ENCODE peak calls at places on chromosomes 3 and 15, in six cellular contexts. R is BE2C; G is right cardiac atrium; F is fibroblast of lung; D is CD8-positive, alpha-beta T cell; A is kidney. W is an unnamed sample.
A peak's percentile ranks its signal among the peaks of the same experiment; 100 is the strongest.

GRCh38 chr3:166444336-166444735 is 607.1 kb upstream of the BCHE start:
- DNase-seq in R (no peak), G (no peak), F (no peak), D (no peak), A (peak; percentile 34), W (no peak)

GRCh38 chr3:171854649-171855305 is 11.6 kb downstream of the TMEM212 start:
- DNase-seq in R (no peak), G (no peak), F (no peak), D (no peak), A (no peak), W (no peak)

GRCh38 chr3:25515131-25515530 is 87.1 kb downstream of the RARB start:
- DNase-seq in R (no peak), G (no peak), F (peak; percentile 40), D (no peak), A (no peak), W (no peak)

GRCh38 chr3:127734754-127735473 is 62.2 kb downstream of the ABTB1 start:
- DNase-seq in R (no peak), G (peak; percentile 43), F (peak; percentile 99), D (no peak), A (no peak), W (no peak)

GRCh38 chr3:5153074-5153473 is 31.0 kb downstream of the ARL8B start:
- DNase-seq in R (no peak), G (no peak), F (no peak), D (no peak), A (no peak), W (no peak)

GRCh38 chr15:95663156-95663831 is 667.2 kb upstream of the NR2F2 start:
- DNase-seq in R (no peak), G (no peak), F (peak; percentile 83), D (no peak), A (no peak), W (no peak)

GRCh38 chr3:125035217-125035616 is 20.6 kb downstream of the HEG1 start:
- DNase-seq in R (no peak), G (no peak), F (no peak), D (no peak), A (no peak), W (no peak)

GRCh38 chr3:51436998-51437639 is 46.0 kb downstream of the RBM15B start:
- DNase-seq in R (no peak), G (no peak), F (peak; percentile 26), D (no peak), A (no peak), W (no peak)

GRCh38 chr3:73470851-73471250 is 153.9 kb downstream of the PDZRN3 start:
- DNase-seq in R (no peak), G (no peak), F (no peak), D (no peak), A (no peak), W (no peak)

GRCh38 chr3:55160241-55160877 is 232.5 kb upstream of the LRTM1 start:
- DNase-seq in R (peak; percentile 18), G (peak; percentile 55), F (peak; percentile 100), D (no peak), A (peak; percentile 89), W (no peak)

GRCh38 chr15:95127356-95127755 is 896.0 kb downstream of the MCTP2 start:
- DNase-seq in R (no peak), G (no peak), F (peak; percentile 27), D (no peak), A (no peak), W (no peak)

GRCh38 chr3:122013448-122013925 is 8.6 kb downstream of the ILDR1 start:
- DNase-seq in R (no peak), G (no peak), F (no peak), D (no peak), A (no peak), W (no peak)

GRCh38 chr3:74614133-74614967 is at the start of gene CNTN3:
- DNase-seq in R (peak; percentile 56), G (peak; percentile 15), F (peak; percentile 26), D (no peak), A (peak; percentile 80), W (no peak)

GRCh38 chr15:22239806-22240180 is 159.5 kb downstream of the OR4M2 start:
- DNase-seq in R (no peak), G (no peak), F (no peak), D (no peak), A (no peak), W (no peak)

GRCh38 chr3:74787008-74787407 is 172.5 kb upstream of the CNTN3 start:
- DNase-seq in R (no peak), G (no peak), F (no peak), D (no peak), A (no peak), W (peak; percentile 13)

GRCh38 chr3:107543666-107544065 is 20.9 kb downstream of the BBX start:
- DNase-seq in R (no peak), G (no peak), F (peak; percentile 14), D (no peak), A (no peak), W (peak; percentile 24)

GRCh38 chr15:31484986-31485385 is 158.4 kb downstream of the KLF13 start:
- DNase-seq in R (no peak), G (no peak), F (no peak), D (no peak), A (peak; percentile 44), W (no peak)

GRCh38 chr3:167031364-167032049 is 348.6 kb downstream of the ZBBX start:
- DNase-seq in R (no peak), G (no peak), F (peak; percentile 8), D (no peak), A (no peak), W (no peak)

GRCh38 chr3:2948882-2949281 is 161.3 kb downstream of the IL5RA start:
- DNase-seq in R (peak; percentile 8), G (no peak), F (no peak), D (no peak), A (no peak), W (no peak)

GRCh38 chr15:43488790-43489585 is 4.0 kb downstream of the TP53BP1 start:
- DNase-seq in R (no peak), G (no peak), F (no peak), D (no peak), A (no peak), W (no peak)

GRCh38 chr15:63439536-63440264 is 58.1 kb upstream of the CA12 start:
- DNase-seq in R (peak; percentile 23), G (no peak), F (peak; percentile 25), D (no peak), A (no peak), W (no peak)

GRCh38 chr15:48592221-48592731 is 53.2 kb downstream of the FBN1 start:
- DNase-seq in R (no peak), G (no peak), F (peak; percentile 100), D (no peak), A (no peak), W (peak; percentile 53)

GRCh38 chr15:74786659-74787165 is 4.8 kb downstream of the CSK start:
- DNase-seq in R (no peak), G (peak; percentile 72), F (no peak), D (no peak), A (peak; percentile 64), W (no peak)
- H3K4me1 ChIP-seq in R (peaks cover 13% of the 10 kb centered on the region), G (peaks cover 39% of the 10 kb centered on the region), F (peaks cover 69% of the 10 kb centered on the region), D (peaks cover 69% of the 10 kb centered on the region), A (peaks cover 62% of the 10 kb centered on the region), W (peaks cover 22% of the 10 kb centered on the region)

GRCh38 chr15:97091093-97091492 is 760.6 kb downstream of the NR2F2 start:
- DNase-seq in R (no peak), G (no peak), F (no peak), D (no peak), A (no peak), W (no peak)

GRCh38 chr15:97084650-97085049 is 754.1 kb downstream of the NR2F2 start:
- DNase-seq in R (no peak), G (no peak), F (peak; percentile 56), D (no peak), A (no peak), W (no peak)

GRCh38 chr15:97082835-97083234 is 752.3 kb downstream of the NR2F2 start:
- DNase-seq in R (no peak), G (no peak), F (no peak), D (no peak), A (no peak), W (no peak)

GRCh38 chr15:97085806-97086205 is 755.3 kb downstream of the NR2F2 start:
- DNase-seq in R (no peak), G (no peak), F (no peak), D (no peak), A (no peak), W (no peak)

DNA sequence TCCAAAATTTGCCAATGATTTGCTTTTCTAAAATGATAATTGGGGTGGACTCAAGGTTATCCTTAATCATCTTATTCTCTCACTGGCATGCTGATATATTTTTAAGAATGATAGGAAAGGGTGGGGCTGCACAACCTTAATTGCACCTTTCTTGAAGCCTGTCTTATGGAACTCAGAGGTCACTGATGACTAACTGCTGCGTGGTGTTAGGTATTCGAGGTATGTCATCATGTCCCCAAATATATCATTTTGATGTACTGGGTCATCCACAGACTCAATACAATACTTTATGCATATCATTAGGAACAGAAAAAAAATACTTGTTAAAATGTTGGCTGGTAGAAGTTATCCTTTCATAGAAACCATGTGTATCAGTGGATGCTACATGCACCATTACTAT is 756.8 kb downstream of the NR2F2 start:
- DNase-seq in R (no peak), G (no peak), F (peak; percentile 5), D (no peak), A (no peak), W (no peak)
- H3K9me3 ChIP-seq in R (no peaks in the 10 kb centered on the region), G (no peaks in the 10 kb centered on the region), F (no peaks in the 10 kb centered on the region), D (no peaks in the 10 kb centered on the region), A (no peaks in the 10 kb centered on the region), W (no peaks in the 10 kb centered on the region)

GRCh38 chr3:16908408-16908807 is 23.7 kb downstream of the PLCL2 start:
- DNase-seq in R (no peak), G (no peak), F (no peak), D (no peak), A (no peak), W (no peak)

GRCh38 chr3:16910207-16910606 is 25.5 kb downstream of the PLCL2 start:
- DNase-seq in R (no peak), G (no peak), F (no peak), D (no peak), A (no peak), W (no peak)

GRCh38 chr3:16909802-16910201 is 25.0 kb downstream of the PLCL2 start:
- DNase-seq in R (no peak), G (no peak), F (no peak), D (no peak), A (no peak), W (no peak)

GRCh38 chr3:16908006-16908405 is 23.3 kb downstream of the PLCL2 start:
- DNase-seq in R (no peak), G (no peak), F (no peak), D (no peak), A (no peak), W (no peak)

GRCh38 chr3:16908878-16909277 is 24.1 kb downstream of the PLCL2 start:
- DNase-seq in R (no peak), G (no peak), F (no peak), D (no peak), A (no peak), W (no peak)
- H3K4me1 ChIP-seq in R (no peaks in the 10 kb centered on the region), G (peaks cover 25% of the 10 kb centered on the region), F (peaks cover 9% of the 10 kb centered on the region), D (peaks cover 66% of the 10 kb centered on the region), A (peaks cover 9% of the 10 kb centered on the region), W (peaks cover 26% of the 10 kb centered on the region)

DNA sequence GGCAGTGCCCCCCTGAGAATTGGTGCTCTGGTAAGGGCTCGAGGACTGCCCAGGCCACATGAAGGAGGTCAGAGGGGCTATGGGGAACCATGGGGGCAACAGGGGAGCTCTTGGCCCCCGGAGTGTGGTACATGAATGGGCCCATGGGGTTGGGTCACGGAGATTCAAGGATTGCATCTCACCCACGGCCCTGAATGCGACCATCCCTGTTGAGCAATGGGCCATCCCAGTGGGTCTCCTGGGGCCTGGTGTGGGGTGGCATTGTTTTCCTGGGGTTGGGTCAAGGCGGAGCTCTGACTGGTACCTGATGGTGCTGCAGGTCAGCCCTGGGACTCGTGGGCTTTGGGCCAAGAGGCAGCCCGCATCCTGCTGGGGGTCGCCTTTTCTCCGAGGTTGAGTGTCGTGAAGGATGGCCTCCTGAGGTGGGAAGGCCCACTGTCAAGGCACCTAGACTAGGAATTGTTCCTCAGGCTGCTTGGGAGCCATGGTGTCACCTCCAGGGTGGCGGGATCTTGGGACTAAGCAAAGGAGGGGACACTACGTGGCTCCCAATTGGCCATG is 198.3 kb downstream of the UBE3A start:
- DNase-seq in R (peak; percentile 3), G (peak; percentile 3), F (no peak), D (no peak), A (peak; percentile 51), W (no peak)
- H3K9me3 ChIP-seq in R (no peaks in the 10 kb centered on the region), G (no peaks in the 10 kb centered on the region), F (no peaks in the 10 kb centered on the region), D (no peaks in the 10 kb centered on the region), A (no peaks in the 10 kb centered on the region), W (peaks cover 1% of the 10 kb centered on the region)

W was measured in HAP-1.